ENCODE peak calls at places on chromosomes 3 and 15, in four cellular contexts. L is HepG2, B is K562, G is GM12878. O is an unnamed sample.

GRCh38 chr3:126337980-126338651 is 19.1 kb downstream of the KLF15 start:
- DNase-seq in L (no peak), G (no peak), B (no peak), O (no peak)

GRCh38 chr15:58241872-58242271 is 103.7 kb downstream of the AQP9 start:
- DNase-seq in B (no peak), L (no peak), G (no peak), O (peak; percentile 22)

GRCh38 chr3:56904526-56905245 is 102.9 kb upstream of the ARHGEF3 start:
- DNase-seq in L (no peak), G (no peak), B (no peak), O (no peak)

GRCh38 chr3:98812851-98813374 is 49.8 kb downstream of the ST3GAL6 start:
- DNase-seq in G (no peak), L (peak; percentile 82), B (peak; percentile 9), O (peak; percentile 32)

GRCh38 chr3:104411760-104412159 is 954.9 kb upstream of the ALCAM start:
- DNase-seq in G (no peak), L (no peak), B (no peak), O (no peak)

GRCh38 chr3:24264748-24265158 is 229.9 kb downstream of the THRB start:
- DNase-seq in L (peak; percentile 53), B (peak; percentile 83), G (no peak), O (peak; percentile 47)

GRCh38 chr3:146577662-146578061 is 27.5 kb downstream of the PLSCR5 start:
- DNase-seq in B (peak; percentile 7), L (peak; percentile 39), G (no peak), O (no peak)

GRCh38 chr3:145959457-145960088 is 201.4 kb downstream of the PLOD2 start:
- DNase-seq in B (no peak), G (no peak), L (no peak), O (no peak)

GRCh38 chr15:70788114-70789049 is 25.0 kb upstream of the UACA start:
- DNase-seq in B (no peak), L (peak; percentile 91), G (no peak), O (no peak)

GRCh38 chr3:27528798-27529197 is 44.6 kb upstream of the SLC4A7 start:
- DNase-seq in L (no peak), B (no peak), G (no peak), O (no peak)

GRCh38 chr3:43379343-43379742 is 93.0 kb downstream of the SNRK start:
- DNase-seq in G (no peak), B (no peak), L (no peak), O (no peak)

GRCh38 chr3:53749428-53749827 is 96.8 kb downstream of the CHDH start:
- DNase-seq in L (no peak), B (no peak), G (no peak), O (no peak)

GRCh38 chr3:88957751-88958452 is 149.5 kb upstream of the EPHA3 start:
- DNase-seq in L (no peak), G (no peak), B (no peak), O (no peak)

GRCh38 chr3:118990818-118991560 is 43.7 kb downstream of the IGSF11 start:
- DNase-seq in G (no peak), B (no peak), L (no peak), O (no peak)
- TF ChIP-seq SP1 in G (no peak), B (no peak), L (no peak), O (no peak)

GRCh38 chr3:14801668-14802067 is 17.1 kb upstream of the FGD5 start:
- DNase-seq in B (no peak), L (no peak), G (no peak), O (no peak)
- TF ChIP-seq FOXM1 in B (no peak), L (no peak), G (no peak), O (no peak)

DNA sequence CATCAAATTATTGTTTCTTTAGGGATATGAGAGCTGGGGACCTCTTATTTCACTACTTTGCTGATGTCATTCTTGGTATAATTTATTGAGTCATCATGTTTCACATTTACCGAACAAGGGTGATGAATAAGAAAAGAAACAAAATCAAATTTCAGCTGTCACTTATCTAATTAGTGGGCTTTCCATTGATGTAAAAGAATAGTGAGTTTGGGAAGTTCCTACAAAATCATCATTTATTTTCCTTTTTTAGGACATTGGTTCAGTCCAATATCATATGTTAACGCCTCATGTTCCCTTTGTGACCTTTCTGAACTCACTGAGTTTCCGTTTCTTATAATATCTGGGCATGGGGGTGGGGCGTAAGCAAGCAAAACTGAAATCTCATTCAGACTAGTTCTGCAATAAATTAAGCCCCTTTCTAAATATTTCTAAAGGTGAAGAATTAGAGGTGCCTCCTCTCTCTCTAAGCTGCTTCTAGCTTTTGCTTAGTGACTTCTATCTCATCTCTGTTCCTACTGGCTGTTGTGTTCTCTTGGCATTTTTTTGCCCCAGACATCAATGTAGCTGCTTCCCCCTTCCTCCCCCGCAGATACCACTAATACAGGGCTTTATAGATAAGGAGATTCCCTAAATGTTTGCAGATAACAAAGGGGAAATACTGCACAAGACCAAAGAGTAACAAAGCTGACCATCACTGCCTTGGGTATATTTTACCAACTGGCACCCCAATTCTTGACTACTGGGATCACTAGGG is 238.0 kb upstream of the CTNNB1 start:
- DNase-seq in L (no peak), G (no peak), B (peak; percentile 1), O (no peak)
- TF ChIP-seq TARDBP in L (no peak), G (no peak), B (no peak), O (no peak)

DNA sequence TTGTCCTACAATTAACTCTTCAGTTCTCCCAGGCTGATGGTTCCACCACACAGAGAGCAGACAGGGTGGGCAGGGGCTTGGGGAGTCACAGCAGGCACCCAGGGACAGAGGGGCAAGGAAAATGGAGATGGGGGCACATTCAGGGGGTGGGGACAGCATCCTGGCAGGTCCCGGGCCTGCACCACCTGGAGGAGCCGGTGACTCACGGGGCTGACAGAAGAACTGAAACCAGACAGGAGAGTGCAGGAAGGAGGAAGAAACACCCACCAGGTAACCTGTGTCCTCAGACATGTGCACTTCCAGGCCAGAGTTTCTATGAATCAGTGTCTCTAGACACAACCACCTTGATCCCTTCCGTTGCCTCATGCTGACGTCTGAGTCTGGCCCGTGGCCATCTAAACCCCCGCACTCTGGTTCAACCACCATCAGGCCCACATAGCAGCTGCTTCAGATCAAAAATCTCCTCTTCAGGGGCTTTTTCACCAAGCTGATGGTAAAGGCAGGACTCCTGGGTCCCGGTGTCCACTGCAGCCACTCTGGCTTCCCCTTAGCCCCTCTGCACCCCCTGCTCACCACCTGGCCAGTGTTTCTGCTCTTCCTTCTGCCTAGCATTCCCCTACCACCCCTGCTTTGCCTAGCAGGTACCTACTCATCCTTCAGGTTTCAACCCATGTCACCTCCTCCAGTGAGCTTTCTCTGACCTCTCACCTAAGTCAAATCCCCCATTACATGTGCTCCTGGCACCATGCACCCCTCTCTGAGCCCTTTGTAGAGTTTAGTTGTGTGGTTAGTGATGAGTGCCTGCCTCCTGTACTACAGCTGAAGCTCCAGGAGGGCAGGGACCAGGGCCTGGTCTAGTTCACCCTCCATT is 16.5 kb upstream of the CYP11A1 start:
- DNase-seq in G (peak; percentile 93), B (no peak), L (no peak), O (no peak)
- TF ChIP-seq SP1 in G (peak; percentile 69), B (no peak), L (no peak), O (no peak)

GRCh38 chr3:134931045-134931775 is 136.2 kb downstream of the EPHB1 start:
- DNase-seq in L (no peak), G (no peak), B (no peak), O (no peak)

GRCh38 chr3:134927596-134927995 is 132.5 kb downstream of the EPHB1 start:
- DNase-seq in G (no peak), L (no peak), B (no peak), O (no peak)

GRCh38 chr3:134929976-134930375 is 134.9 kb downstream of the EPHB1 start:
- DNase-seq in G (peak; percentile 48), B (no peak), L (no peak), O (no peak)

GRCh38 chr3:134928819-134929218 is 133.8 kb downstream of the EPHB1 start:
- DNase-seq in G (no peak), B (no peak), L (no peak), O (no peak)

GRCh38 chr3:134928392-134928791 is 133.3 kb downstream of the EPHB1 start:
- DNase-seq in B (no peak), G (no peak), L (no peak), O (no peak)
- TF ChIP-seq FOXM1 in B (no peak), G (no peak), L (no peak), O (no peak)

GRCh38 chr3:167761302-167761701 is 25.8 kb downstream of the SERPINI1 start:
- DNase-seq in G (no peak), L (no peak), B (no peak), O (no peak)

GRCh38 chr3:167762296-167762695 is 26.8 kb downstream of the SERPINI1 start:
- DNase-seq in L (no peak), B (no peak), G (no peak), O (no peak)
- TF ChIP-seq TARDBP in L (no peak), B (no peak), G (no peak), O (no peak)

O was measured in HEK293T.